ENCODE peak calls at places on chromosomes 11 and 22, in four cellular contexts. One of them, this sample, is unnamed.

GRCh38 chr11:15969701-15970329 is 386.5 kb downstream of the SOX6 start:
- DNase-seq in H1: no peak
- DNase-seq in IMR-90: peak; percentile 91
- DNase-seq in endothelial cell of umbilical vein: no peak
- DNase-seq in this sample: no peak

GRCh38 chr11:130428271-130428670 is at the start of gene ADAMTS8:
- DNase-seq in IMR-90: no peak
- DNase-seq in H1: no peak
- DNase-seq in endothelial cell of umbilical vein: no peak
- DNase-seq in this sample: no peak

GRCh38 chr22:37333724-37334460 is 51.6 kb downstream of the CYTH4 start:
- DNase-seq in endothelial cell of umbilical vein: no peak
- DNase-seq in H1: no peak
- DNase-seq in IMR-90: no peak
- DNase-seq in this sample: no peak

GRCh38 chr22:33557836-33558235 is 362.4 kb downstream of the LARGE1 start:
- DNase-seq in endothelial cell of umbilical vein: no peak
- DNase-seq in IMR-90: no peak
- DNase-seq in H1: no peak
- DNase-seq in this sample: no peak

GRCh38 chr11:62054484-62055121 is 69.2 kb upstream of the INCENP start:
- DNase-seq in H1: no peak
- DNase-seq in IMR-90: peak; percentile 34
- DNase-seq in endothelial cell of umbilical vein: peak; percentile 38
- DNase-seq in this sample: no peak

GRCh38 chr11:19843106-19843505 is 130.5 kb downstream of the NAV2 start:
- DNase-seq in endothelial cell of umbilical vein: no peak
- DNase-seq in H1: no peak
- DNase-seq in IMR-90: no peak
- DNase-seq in this sample: no peak

GRCh38 chr22:35446365-35446764 is 46.4 kb downstream of the MCM5 start:
- DNase-seq in endothelial cell of umbilical vein: peak; percentile 50
- DNase-seq in H1: no peak
- DNase-seq in IMR-90: peak; percentile 95
- DNase-seq in this sample: no peak

GRCh38 chr11:39541945-39542351 is 1917.5 kb downstream of the LRRC4C start:
- DNase-seq in H1: no peak
- DNase-seq in IMR-90: no peak
- DNase-seq in endothelial cell of umbilical vein: peak; percentile 70
- DNase-seq in this sample: no peak

GRCh38 chr11:47152953-47153950 is 23.4 kb downstream of the ARFGAP2 start:
- DNase-seq in IMR-90: peak; percentile 80
- DNase-seq in endothelial cell of umbilical vein: peak; percentile 76
- DNase-seq in H1: no peak
- DNase-seq in this sample: peak; percentile 75

GRCh38 chr11:46275964-46276641 is 1.4 kb upstream of the CREB3L1 start:
- DNase-seq in IMR-90: no peak
- DNase-seq in endothelial cell of umbilical vein: no peak
- DNase-seq in H1: no peak
- DNase-seq in this sample: peak; percentile 74

GRCh38 chr22:50292643-50293440 is 14.6 kb downstream of the PLXNB2 start:
- DNase-seq in endothelial cell of umbilical vein: no peak
- DNase-seq in IMR-90: no peak
- DNase-seq in H1: no peak
- DNase-seq in this sample: peak; percentile 74

GRCh38 chr22:29780781-29781676 is 13.9 kb downstream of the UQCR10 start:
- DNase-seq in IMR-90: peak; percentile 85
- DNase-seq in H1: no peak
- DNase-seq in endothelial cell of umbilical vein: no peak
- DNase-seq in this sample: no peak

GRCh38 chr11:33987975-33988580 is 63.5 kb upstream of the CAPRIN1 start:
- DNase-seq in endothelial cell of umbilical vein: peak; percentile 80
- DNase-seq in IMR-90: peak; percentile 78
- DNase-seq in H1: no peak
- DNase-seq in this sample: peak; percentile 34

GRCh38 chr11:116185551-116185950 is 587.2 kb downstream of the BUD13 start:
- DNase-seq in H1: no peak
- DNase-seq in IMR-90: no peak
- DNase-seq in endothelial cell of umbilical vein: no peak
- DNase-seq in this sample: no peak

GRCh38 chr11:37571248-37571647 is 973.2 kb upstream of the RAG2 start:
- DNase-seq in H1: no peak
- DNase-seq in endothelial cell of umbilical vein: no peak
- DNase-seq in IMR-90: no peak
- DNase-seq in this sample: no peak

GRCh38 chr11:133570376-133570775 is 38.1 kb upstream of the OPCML start:
- DNase-seq in H1: no peak
- DNase-seq in IMR-90: no peak
- DNase-seq in endothelial cell of umbilical vein: no peak
- DNase-seq in this sample: no peak

GRCh38 chr22:22939537-22940368 is 52.1 kb downstream of the IGLL5 start:
- DNase-seq in H1: no peak
- DNase-seq in IMR-90: no peak
- DNase-seq in endothelial cell of umbilical vein: no peak
- DNase-seq in this sample: no peak

GRCh38 chr11:30585892-30586250 is 282 bp downstream of the MPPED2 start:
- DNase-seq in IMR-90: no peak
- DNase-seq in endothelial cell of umbilical vein: no peak
- DNase-seq in H1: no peak
- DNase-seq in this sample: peak; percentile 61

GRCh38 chr11:74743640-74744039 is 5.0 kb upstream of the RNF169 start:
- DNase-seq in IMR-90: no peak
- DNase-seq in endothelial cell of umbilical vein: no peak
- DNase-seq in H1: no peak
- DNase-seq in this sample: no peak

GRCh38 chr11:128928400-128928799 is 14.3 kb downstream of the TP53AIP1 start:
- DNase-seq in IMR-90: peak; percentile 24
- DNase-seq in H1: no peak
- DNase-seq in endothelial cell of umbilical vein: no peak
- DNase-seq in this sample: no peak

GRCh38 chr11:69516526-69516925 is 35.1 kb downstream of the LINC01488 start:
- DNase-seq in endothelial cell of umbilical vein: no peak
- DNase-seq in IMR-90: peak; percentile 35
- DNase-seq in H1: no peak
- DNase-seq in this sample: no peak

GRCh38 chr11:8711895-8712442 is 29.4 kb downstream of the RPL27A start:
- DNase-seq in H1: no peak
- DNase-seq in IMR-90: no peak
- DNase-seq in endothelial cell of umbilical vein: no peak
- DNase-seq in this sample: no peak

GRCh38 chr11:78239781-78240180 is 51.1 kb downstream of the USP35 start:
- DNase-seq in H1: no peak
- DNase-seq in endothelial cell of umbilical vein: no peak
- DNase-seq in IMR-90: no peak
- DNase-seq in this sample: no peak
- H3K9me3 ChIP-seq in H1: no peaks in the 10 kb centered on the region
- H3K9me3 ChIP-seq in endothelial cell of umbilical vein: no peaks in the 10 kb centered on the region
- H3K9me3 ChIP-seq in IMR-90: peaks cover 2% of the 10 kb centered on the region
- H3K9me3 ChIP-seq in this sample: no peaks in the 10 kb centered on the region

GRCh38 chr22:41288245-41288946 is 2.4 kb upstream of the RANGAP1 start:
- DNase-seq in H1: no peak
- DNase-seq in endothelial cell of umbilical vein: peak; percentile 80
- DNase-seq in IMR-90: peak; percentile 88
- DNase-seq in this sample: no peak
- TF ChIP-seq POLR2A in H1: no peak
- TF ChIP-seq POLR2A in endothelial cell of umbilical vein: no peak
- TF ChIP-seq POLR2A in IMR-90: no peak
- TF ChIP-seq POLR2A in this sample: no peak

DNA sequence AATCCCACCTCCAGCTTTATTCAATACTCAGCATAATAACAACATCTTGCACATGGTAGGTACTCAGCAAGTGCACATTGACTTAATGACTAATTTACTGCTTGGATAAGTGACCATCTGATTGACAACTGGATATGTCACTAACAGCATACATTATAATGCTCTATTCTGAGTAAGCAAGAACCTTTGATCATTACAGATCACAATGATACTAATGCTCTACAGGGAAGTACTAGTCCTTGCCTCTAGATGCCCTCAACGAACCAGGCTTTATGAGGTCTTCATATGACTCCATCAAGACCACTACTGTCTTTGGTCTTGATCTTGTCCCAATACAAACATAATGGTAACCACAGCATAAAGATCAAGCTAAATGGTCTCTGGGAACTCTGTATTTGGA is 167.6 kb upstream of the MTMR2 start:
- DNase-seq in endothelial cell of umbilical vein: no peak
- DNase-seq in IMR-90: peak; percentile 27
- DNase-seq in H1: no peak
- DNase-seq in this sample: no peak
- TF ChIP-seq CTCF in endothelial cell of umbilical vein: no peak
- TF ChIP-seq CTCF in IMR-90: peak; percentile 23
- TF ChIP-seq CTCF in H1: no peak
- TF ChIP-seq CTCF in this sample: no peak

GRCh38 chr22:45740236-45740635 is 68.6 kb downstream of the ATXN10 start:
- DNase-seq in endothelial cell of umbilical vein: no peak
- DNase-seq in IMR-90: peak; percentile 35
- DNase-seq in H1: no peak
- DNase-seq in this sample: no peak

GRCh38 chr22:45742866-45743450 is 71.3 kb downstream of the ATXN10 start:
- DNase-seq in endothelial cell of umbilical vein: no peak
- DNase-seq in H1: no peak
- DNase-seq in IMR-90: peak; percentile 65
- DNase-seq in this sample: no peak

GRCh38 chr22:45743687-45744086 is 72.1 kb downstream of the ATXN10 start:
- DNase-seq in endothelial cell of umbilical vein: no peak
- DNase-seq in H1: no peak
- DNase-seq in IMR-90: no peak
- DNase-seq in this sample: no peak

DNA sequence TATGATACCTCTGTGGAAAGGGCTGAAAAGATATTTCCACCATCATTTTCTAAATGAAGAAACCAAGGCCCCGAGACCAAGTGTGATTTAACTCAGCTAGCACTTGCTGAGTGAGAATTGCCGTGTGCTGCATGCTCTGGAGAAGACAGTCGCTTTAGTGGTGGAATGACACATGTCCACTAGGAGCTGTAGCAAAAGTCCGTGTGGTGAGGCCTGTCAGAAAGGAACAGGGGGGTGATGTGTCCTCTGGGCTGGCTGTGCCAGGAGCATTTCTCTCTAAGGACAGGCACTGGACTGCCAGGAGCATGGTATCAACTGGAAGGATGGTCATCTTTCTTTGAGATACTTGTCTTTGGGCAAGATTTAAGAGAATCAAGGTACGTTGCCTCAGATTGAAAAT is 72.8 kb downstream of the ATXN10 start:
- DNase-seq in endothelial cell of umbilical vein: no peak
- DNase-seq in H1: no peak
- DNase-seq in IMR-90: no peak
- DNase-seq in this sample: no peak
- H3K9me3 ChIP-seq in endothelial cell of umbilical vein: no peaks in the 10 kb centered on the region
- H3K9me3 ChIP-seq in H1: no peaks in the 10 kb centered on the region
- H3K9me3 ChIP-seq in IMR-90: no peaks in the 10 kb centered on the region
- H3K9me3 ChIP-seq in this sample: no peaks in the 10 kb centered on the region

GRCh38 chr22:42269407-42270177 is 861 bp downstream of the TCF20 start:
- DNase-seq in IMR-90: no peak
- DNase-seq in H1: no peak
- DNase-seq in endothelial cell of umbilical vein: peak; percentile 28
- DNase-seq in this sample: peak; percentile 82
- TF ChIP-seq POLR2A in IMR-90: no peak
- TF ChIP-seq POLR2A in H1: no peak
- TF ChIP-seq POLR2A in endothelial cell of umbilical vein: no peak
- TF ChIP-seq POLR2A in this sample: no peak